ENCODE peak calls at places on chromosomes 6 and 20, in ten cellular contexts. One of them, this sample, is unnamed.

GRCh38 chr20:4082406-4083102 is 67.2 kb upstream of the RNF24 start:
- DNase-seq in body of pancreas: peak; percentile 68
- DNase-seq in thoracic aorta: no peak
- DNase-seq in mesendoderm: peak; percentile 97
- DNase-seq in tibial artery: peak; percentile 74
- DNase-seq in heart right ventricle: peak; percentile 44
- DNase-seq in colonic mucosa: no peak
- DNase-seq in neural progenitor cell: peak; percentile 70
- DNase-seq in PC-3: peak; percentile 25
- DNase-seq in uterus: peak; percentile 58
- DNase-seq in this sample: peak; percentile 44

GRCh38 chr20:58697201-58697866 is 4.7 kb downstream of the NPEPL1 start:
- DNase-seq in thoracic aorta: no peak
- DNase-seq in heart right ventricle: no peak
- DNase-seq in tibial artery: peak; percentile 41
- DNase-seq in colonic mucosa: no peak
- DNase-seq in neural progenitor cell: no peak
- DNase-seq in uterus: no peak
- DNase-seq in PC-3: no peak
- DNase-seq in mesendoderm: no peak
- DNase-seq in body of pancreas: no peak
- DNase-seq in this sample: no peak

GRCh38 chr6:60952500-60952899 is 1333.5 kb downstream of the KHDRBS2 start:
- DNase-seq in neural progenitor cell: no peak
- DNase-seq in uterus: no peak
- DNase-seq in tibial artery: no peak
- DNase-seq in heart right ventricle: no peak
- DNase-seq in thoracic aorta: no peak
- DNase-seq in mesendoderm: no peak
- DNase-seq in PC-3: peak; percentile 25
- DNase-seq in body of pancreas: no peak
- DNase-seq in colonic mucosa: no peak
- DNase-seq in this sample: no peak

GRCh38 chr20:38343107-38343797 is 3.0 kb upstream of the LBP start:
- DNase-seq in uterus: peak; percentile 67
- DNase-seq in tibial artery: no peak
- DNase-seq in neural progenitor cell: no peak
- DNase-seq in thoracic aorta: no peak
- DNase-seq in colonic mucosa: peak; percentile 79
- DNase-seq in body of pancreas: peak; percentile 34
- DNase-seq in heart right ventricle: peak; percentile 24
- DNase-seq in PC-3: no peak
- DNase-seq in mesendoderm: no peak
- DNase-seq in this sample: peak; percentile 24

GRCh38 chr20:37670426-37670825 is 23.4 kb upstream of the CTNNBL1 start:
- DNase-seq in mesendoderm: no peak
- DNase-seq in thoracic aorta: no peak
- DNase-seq in neural progenitor cell: peak; percentile 26
- DNase-seq in heart right ventricle: peak; percentile 36
- DNase-seq in colonic mucosa: no peak
- DNase-seq in uterus: no peak
- DNase-seq in PC-3: no peak
- DNase-seq in tibial artery: no peak
- DNase-seq in body of pancreas: no peak
- DNase-seq in this sample: peak; percentile 11

GRCh38 chr6:102732908-102733307 is 1339.4 kb downstream of the GRIK2 start:
- DNase-seq in tibial artery: no peak
- DNase-seq in body of pancreas: no peak
- DNase-seq in heart right ventricle: no peak
- DNase-seq in PC-3: peak; percentile 71
- DNase-seq in neural progenitor cell: no peak
- DNase-seq in uterus: no peak
- DNase-seq in colonic mucosa: no peak
- DNase-seq in mesendoderm: no peak
- DNase-seq in thoracic aorta: no peak
- DNase-seq in this sample: no peak

GRCh38 chr6:100774681-100775080 is 106.4 kb downstream of the ASCC3 start:
- DNase-seq in neural progenitor cell: no peak
- DNase-seq in colonic mucosa: no peak
- DNase-seq in thoracic aorta: no peak
- DNase-seq in body of pancreas: no peak
- DNase-seq in heart right ventricle: no peak
- DNase-seq in uterus: no peak
- DNase-seq in PC-3: peak; percentile 3
- DNase-seq in tibial artery: no peak
- DNase-seq in mesendoderm: no peak
- DNase-seq in this sample: no peak

GRCh38 chr6:38117281-38117680 is 297.8 kb downstream of the ZFAND3 start:
- DNase-seq in neural progenitor cell: no peak
- DNase-seq in PC-3: no peak
- DNase-seq in tibial artery: no peak
- DNase-seq in mesendoderm: no peak
- DNase-seq in uterus: no peak
- DNase-seq in colonic mucosa: no peak
- DNase-seq in body of pancreas: no peak
- DNase-seq in thoracic aorta: no peak
- DNase-seq in heart right ventricle: no peak
- DNase-seq in this sample: no peak

GRCh38 chr6:39137235-39137634 is 22.2 kb upstream of the SAYSD1 start:
- DNase-seq in PC-3: peak; percentile 66
- DNase-seq in heart right ventricle: no peak
- DNase-seq in uterus: no peak
- DNase-seq in thoracic aorta: no peak
- DNase-seq in body of pancreas: no peak
- DNase-seq in tibial artery: no peak
- DNase-seq in mesendoderm: peak; percentile 81
- DNase-seq in neural progenitor cell: peak; percentile 87
- DNase-seq in colonic mucosa: peak; percentile 37
- DNase-seq in this sample: no peak

GRCh38 chr6:159894991-159895390 is 4.2 kb downstream of the MAS1 start:
- DNase-seq in body of pancreas: peak; percentile 7
- DNase-seq in thoracic aorta: no peak
- DNase-seq in tibial artery: no peak
- DNase-seq in uterus: no peak
- DNase-seq in PC-3: no peak
- DNase-seq in heart right ventricle: no peak
- DNase-seq in neural progenitor cell: no peak
- DNase-seq in colonic mucosa: no peak
- DNase-seq in mesendoderm: no peak
- DNase-seq in this sample: no peak

GRCh38 chr20:16846011-16846410 is 97.9 kb downstream of the OTOR start:
- DNase-seq in colonic mucosa: no peak
- DNase-seq in tibial artery: no peak
- DNase-seq in mesendoderm: no peak
- DNase-seq in thoracic aorta: no peak
- DNase-seq in body of pancreas: no peak
- DNase-seq in neural progenitor cell: no peak
- DNase-seq in PC-3: no peak
- DNase-seq in uterus: no peak
- DNase-seq in heart right ventricle: no peak
- DNase-seq in this sample: no peak

GRCh38 chr6:56292505-56293181 is 45.3 kb upstream of the COL21A1 start:
- DNase-seq in body of pancreas: peak; percentile 31
- DNase-seq in thoracic aorta: no peak
- DNase-seq in colonic mucosa: peak; percentile 35
- DNase-seq in heart right ventricle: no peak
- DNase-seq in tibial artery: no peak
- DNase-seq in uterus: peak; percentile 42
- DNase-seq in mesendoderm: peak; percentile 77
- DNase-seq in neural progenitor cell: peak; percentile 73
- DNase-seq in PC-3: peak; percentile 79
- DNase-seq in this sample: peak; percentile 54

GRCh38 chr20:10671221-10671849 is 2.5 kb downstream of the JAG1 start:
- DNase-seq in tibial artery: peak; percentile 96
- DNase-seq in body of pancreas: peak; percentile 92
- DNase-seq in heart right ventricle: peak; percentile 68
- DNase-seq in uterus: peak; percentile 93
- DNase-seq in mesendoderm: peak; percentile 85
- DNase-seq in colonic mucosa: peak; percentile 87
- DNase-seq in thoracic aorta: peak; percentile 70
- DNase-seq in PC-3: peak; percentile 95
- DNase-seq in neural progenitor cell: peak; percentile 80
- DNase-seq in this sample: peak; percentile 75
- H3K4me1 ChIP-seq in tibial artery: peaks cover 45% of the 10 kb centered on the region
- H3K4me1 ChIP-seq in body of pancreas: peaks cover 61% of the 10 kb centered on the region
- H3K4me1 ChIP-seq in heart right ventricle: peaks cover 46% of the 10 kb centered on the region
- H3K4me1 ChIP-seq in uterus: no peaks in the 10 kb centered on the region
- H3K4me1 ChIP-seq in mesendoderm: peaks cover 2% of the 10 kb centered on the region
- H3K4me1 ChIP-seq in colonic mucosa: peaks cover 7% of the 10 kb centered on the region
- H3K4me1 ChIP-seq in thoracic aorta: peaks cover 17% of the 10 kb centered on the region
- H3K4me1 ChIP-seq in PC-3: peaks cover 33% of the 10 kb centered on the region
- H3K4me1 ChIP-seq in neural progenitor cell: peaks cover 48% of the 10 kb centered on the region
- H3K4me1 ChIP-seq in this sample: peaks cover 17% of the 10 kb centered on the region

DNA sequence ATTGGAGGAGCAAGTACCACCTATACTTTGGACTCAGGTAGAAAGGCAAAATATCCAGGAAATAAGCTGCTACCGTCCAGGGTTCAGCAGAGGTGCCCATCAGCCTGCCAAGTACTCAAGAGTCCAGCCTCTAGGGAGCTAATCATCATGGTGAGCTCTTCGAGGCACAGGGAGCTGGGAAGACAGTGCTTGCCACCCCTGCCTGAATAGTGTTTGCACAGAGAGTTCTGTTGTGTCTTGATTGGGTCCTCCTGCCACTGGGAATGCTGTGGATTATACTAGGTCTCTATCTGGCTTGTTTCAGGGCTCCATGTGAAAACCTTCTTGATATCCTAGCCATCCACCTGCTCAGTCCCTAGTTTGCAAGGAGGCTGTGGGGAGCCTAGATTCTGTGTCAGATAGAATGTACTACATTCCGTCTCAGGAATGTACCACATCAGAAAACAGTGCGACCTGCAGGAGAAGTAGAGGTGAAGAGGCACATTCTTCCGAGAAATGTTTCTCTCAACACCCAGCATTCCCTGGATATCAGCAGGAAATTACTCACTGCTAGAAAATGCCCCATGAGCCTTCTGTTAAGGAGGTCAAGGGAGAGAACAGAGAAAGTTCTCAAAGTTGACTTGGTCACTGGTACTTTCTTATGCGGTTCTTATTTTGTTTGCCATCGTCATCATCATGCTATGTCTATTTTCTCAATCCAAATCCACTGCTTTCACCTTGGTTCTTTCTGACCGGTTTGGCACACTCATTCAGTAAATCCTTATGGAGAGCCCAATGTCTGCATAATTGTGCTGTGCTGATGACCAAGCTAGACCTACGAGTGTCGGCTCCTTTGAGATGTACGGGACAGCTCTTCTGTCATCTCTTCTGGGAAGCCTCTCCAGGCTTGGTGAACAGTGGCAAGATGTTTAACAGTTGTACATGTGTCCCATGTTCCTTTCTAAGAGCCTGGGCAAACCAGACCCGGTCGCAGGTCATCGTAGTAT is 30.7 kb downstream of the PTPN1 start:
- DNase-seq in body of pancreas: no peak
- DNase-seq in neural progenitor cell: no peak
- DNase-seq in tibial artery: no peak
- DNase-seq in uterus: no peak
- DNase-seq in mesendoderm: peak; percentile 96
- DNase-seq in PC-3: peak; percentile 78
- DNase-seq in thoracic aorta: peak; percentile 21
- DNase-seq in colonic mucosa: no peak
- DNase-seq in heart right ventricle: no peak
- DNase-seq in this sample: no peak
- H3K4me1 ChIP-seq in body of pancreas: peaks cover 13% of the 10 kb centered on the region
- H3K4me1 ChIP-seq in neural progenitor cell: peaks cover 9% of the 10 kb centered on the region
- H3K4me1 ChIP-seq in tibial artery: peaks cover 71% of the 10 kb centered on the region
- H3K4me1 ChIP-seq in uterus: peaks cover 12% of the 10 kb centered on the region
- H3K4me1 ChIP-seq in mesendoderm: no peaks in the 10 kb centered on the region
- H3K4me1 ChIP-seq in PC-3: peaks cover 12% of the 10 kb centered on the region
- H3K4me1 ChIP-seq in thoracic aorta: peaks cover 37% of the 10 kb centered on the region
- H3K4me1 ChIP-seq in colonic mucosa: no peaks in the 10 kb centered on the region
- H3K4me1 ChIP-seq in heart right ventricle: peaks cover 49% of the 10 kb centered on the region
- H3K4me1 ChIP-seq in this sample: no peaks in the 10 kb centered on the region

GRCh38 chr6:157731221-157731620 is 91.8 kb upstream of the SNX9 start:
- DNase-seq in tibial artery: no peak
- DNase-seq in colonic mucosa: no peak
- DNase-seq in uterus: no peak
- DNase-seq in PC-3: no peak
- DNase-seq in neural progenitor cell: no peak
- DNase-seq in heart right ventricle: no peak
- DNase-seq in body of pancreas: no peak
- DNase-seq in thoracic aorta: no peak
- DNase-seq in mesendoderm: no peak
- DNase-seq in this sample: no peak
- H3K4me1 ChIP-seq in tibial artery: no peaks in the 10 kb centered on the region
- H3K4me1 ChIP-seq in colonic mucosa: no peaks in the 10 kb centered on the region
- H3K4me1 ChIP-seq in uterus: no peaks in the 10 kb centered on the region
- H3K4me1 ChIP-seq in PC-3: no peaks in the 10 kb centered on the region
- H3K4me1 ChIP-seq in neural progenitor cell: no peaks in the 10 kb centered on the region
- H3K4me1 ChIP-seq in heart right ventricle: peaks cover 15% of the 10 kb centered on the region
- H3K4me1 ChIP-seq in body of pancreas: peaks cover 7% of the 10 kb centered on the region
- H3K4me1 ChIP-seq in thoracic aorta: peaks cover 4% of the 10 kb centered on the region
- H3K4me1 ChIP-seq in mesendoderm: no peaks in the 10 kb centered on the region
- H3K4me1 ChIP-seq in this sample: peaks cover 11% of the 10 kb centered on the region

DNA sequence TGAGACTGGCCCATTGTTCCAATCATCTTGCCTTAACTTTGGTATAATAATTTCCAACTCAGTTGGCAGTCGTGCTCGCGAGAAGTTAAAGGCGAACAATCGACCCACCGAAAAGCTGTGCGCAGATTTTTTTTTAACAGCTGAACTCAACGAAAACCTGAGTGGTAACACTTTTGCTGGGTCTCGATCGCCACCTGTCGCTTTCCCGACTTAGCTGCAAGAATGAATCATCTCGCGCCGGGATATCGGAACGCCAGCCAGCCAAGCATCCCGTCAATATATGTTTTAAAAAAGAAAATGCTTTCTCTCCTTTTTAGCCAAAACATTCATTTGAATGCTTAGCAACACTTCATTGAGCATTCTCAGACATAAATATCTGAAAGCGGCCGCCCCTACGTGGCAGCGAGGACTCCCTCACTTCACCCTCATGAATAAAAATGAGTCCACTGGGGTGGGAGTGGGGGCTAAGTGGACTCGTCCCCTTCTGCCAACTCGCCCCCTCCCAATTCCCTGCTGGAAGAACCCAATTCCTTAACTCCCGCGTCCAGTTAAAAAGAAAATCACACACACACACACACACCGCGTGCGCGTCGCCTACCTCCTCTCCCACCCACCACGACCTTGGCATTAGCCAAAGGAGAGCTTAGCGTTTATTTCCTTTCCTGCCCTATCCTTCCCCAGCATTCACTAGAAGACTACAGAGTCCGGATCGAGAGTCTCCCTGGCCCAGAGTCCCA is 1.5 kb downstream of the COL12A1 start:
- DNase-seq in neural progenitor cell: peak; percentile 86
- DNase-seq in mesendoderm: peak; percentile 85
- DNase-seq in tibial artery: peak; percentile 92
- DNase-seq in thoracic aorta: no peak
- DNase-seq in colonic mucosa: peak; percentile 66
- DNase-seq in heart right ventricle: peak; percentile 70
- DNase-seq in body of pancreas: peak; percentile 77
- DNase-seq in PC-3: peak; percentile 86
- DNase-seq in uterus: peak; percentile 90
- DNase-seq in this sample: peak; percentile 64
- H3K4me1 ChIP-seq in neural progenitor cell: peaks cover 22% of the 10 kb centered on the region
- H3K4me1 ChIP-seq in mesendoderm: no peaks in the 10 kb centered on the region
- H3K4me1 ChIP-seq in tibial artery: peaks cover 55% of the 10 kb centered on the region
- H3K4me1 ChIP-seq in thoracic aorta: peaks cover 14% of the 10 kb centered on the region
- H3K4me1 ChIP-seq in colonic mucosa: peaks cover 5% of the 10 kb centered on the region
- H3K4me1 ChIP-seq in heart right ventricle: peaks cover 42% of the 10 kb centered on the region
- H3K4me1 ChIP-seq in body of pancreas: peaks cover 47% of the 10 kb centered on the region
- H3K4me1 ChIP-seq in PC-3: peaks cover 13% of the 10 kb centered on the region
- H3K4me1 ChIP-seq in uterus: no peaks in the 10 kb centered on the region
- H3K4me1 ChIP-seq in this sample: no peaks in the 10 kb centered on the region

GRCh38 chr6:17959317-17959716 is 28.1 kb downstream of the KIF13A start:
- DNase-seq in heart right ventricle: no peak
- DNase-seq in uterus: no peak
- DNase-seq in thoracic aorta: no peak
- DNase-seq in mesendoderm: no peak
- DNase-seq in neural progenitor cell: no peak
- DNase-seq in tibial artery: no peak
- DNase-seq in body of pancreas: no peak
- DNase-seq in PC-3: no peak
- DNase-seq in colonic mucosa: no peak
- DNase-seq in this sample: no peak
- H3K4me1 ChIP-seq in heart right ventricle: peaks cover 80% of the 10 kb centered on the region
- H3K4me1 ChIP-seq in uterus: peaks cover 26% of the 10 kb centered on the region
- H3K4me1 ChIP-seq in thoracic aorta: peaks cover 54% of the 10 kb centered on the region
- H3K4me1 ChIP-seq in mesendoderm: no peaks in the 10 kb centered on the region
- H3K4me1 ChIP-seq in neural progenitor cell: no peaks in the 10 kb centered on the region
- H3K4me1 ChIP-seq in tibial artery: peaks cover 90% of the 10 kb centered on the region
- H3K4me1 ChIP-seq in body of pancreas: peaks cover 4% of the 10 kb centered on the region
- H3K4me1 ChIP-seq in PC-3: no peaks in the 10 kb centered on the region
- H3K4me1 ChIP-seq in colonic mucosa: no peaks in the 10 kb centered on the region
- H3K4me1 ChIP-seq in this sample: peaks cover 6% of the 10 kb centered on the region

This sample was measured in tibial nerve.